ENCODE peak calls at places on chromosomes 11 and 22, in ten cellular contexts. P, C, G, U, E, B, T, Z, Q and D are unnamed samples.

GRCh38 chr11:9719949-9720646 is 56.2 kb downstream of the SWAP70 start:
- DNase-seq in P (no peak), C (no peak), G (no peak), U (no peak), E (no peak), B (no peak), T (no peak), Z (no peak), Q (peak; percentile 37), D (no peak)

GRCh38 chr22:40476341-40476740 is 105.9 kb downstream of the SGSM3 start:
- DNase-seq in P (no peak), C (no peak), G (no peak), U (no peak), E (no peak), B (no peak), T (no peak), Z (no peak), Q (no peak), D (no peak)

GRCh38 chr11:15113381-15113780 is 1.3 kb upstream of the INSC start:
- DNase-seq in P (no peak), C (no peak), G (no peak), U (no peak), E (no peak), B (no peak), T (no peak), Z (no peak), Q (peak; percentile 89), D (no peak)

GRCh38 chr11:76665172-76665571 is 5.4 kb downstream of the LRRC32 start:
- DNase-seq in P (no peak), C (no peak), G (no peak), U (peak; percentile 20), E (no peak), B (no peak), T (no peak), Z (no peak), Q (no peak), D (no peak)

GRCh38 chr11:19646308-19646707 is 66.3 kb upstream of the NAV2 start:
- DNase-seq in P (no peak), C (peak; percentile 46), G (no peak), U (no peak), E (no peak), B (no peak), T (no peak), Z (no peak), Q (no peak), D (no peak)

GRCh38 chr11:101912823-101913284 is 2.0 kb upstream of the CEP126 start:
- DNase-seq in P (no peak), C (peak; percentile 53), G (no peak), U (no peak), E (peak; percentile 8), B (no peak), T (no peak), Z (no peak), Q (no peak), D (no peak)

GRCh38 chr11:126310229-126310991 is 6.5 kb downstream of the DCPS start:
- DNase-seq in P (peak; percentile 77), C (peak; percentile 78), G (no peak), U (peak; percentile 75), E (peak; percentile 85), B (peak; percentile 85), T (peak; percentile 83), Z (peak; percentile 88), Q (peak; percentile 83), D (no peak)

GRCh38 chr11:91421586-91421985 is 803.0 kb upstream of the FAT3 start:
- DNase-seq in P (no peak), C (no peak), G (no peak), U (no peak), E (no peak), B (no peak), T (no peak), Z (no peak), Q (no peak), D (no peak)

GRCh38 chr11:88016392-88017020 is 158.7 kb downstream of the RAB38 start:
- DNase-seq in P (peak; percentile 4), C (peak; percentile 86), G (peak; percentile 61), U (peak; percentile 86), E (peak; percentile 92), B (peak; percentile 64), T (peak; percentile 89), Z (peak; percentile 75), Q (peak; percentile 84), D (peak; percentile 81)

GRCh38 chr11:106012744-106013143 is 9.3 kb downstream of the MSANTD4 start:
- DNase-seq in P (peak; percentile 39), C (peak; percentile 47), G (no peak), U (no peak), E (peak; percentile 14), B (no peak), T (no peak), Z (no peak), Q (no peak), D (no peak)

GRCh38 chr11:126919147-126919823 is 81.3 kb downstream of the KIRREL3 start:
- DNase-seq in P (no peak), C (no peak), G (no peak), U (no peak), E (no peak), B (no peak), T (no peak), Z (no peak), Q (peak; percentile 17), D (no peak)

GRCh38 chr11:2524446-2525165 is 79.8 kb downstream of the KCNQ1 start:
- DNase-seq in P (peak; percentile 35), C (no peak), G (no peak), U (peak; percentile 19), E (no peak), B (peak; percentile 2), T (no peak), Z (no peak), Q (no peak), D (no peak)

GRCh38 chr22:45994516-45995404 is 17.8 kb upstream of the WNT7B start:
- DNase-seq in P (peak; percentile 87), C (peak; percentile 66), G (no peak), U (peak; percentile 85), E (peak; percentile 76), B (peak; percentile 96), T (peak; percentile 82), Z (peak; percentile 77), Q (peak; percentile 56), D (peak; percentile 92)

GRCh38 chr11:47797633-47798032 is 30.5 kb upstream of the FNBP4 start:
- DNase-seq in P (no peak), C (peak; percentile 38), G (no peak), U (no peak), E (no peak), B (no peak), T (no peak), Z (no peak), Q (no peak), D (no peak)

GRCh38 chr22:29623059-29623458 is 19.6 kb downstream of the NF2 start:
- DNase-seq in P (no peak), C (no peak), G (no peak), U (no peak), E (no peak), B (no peak), T (no peak), Z (no peak), Q (no peak), D (no peak)

GRCh38 chr11:118911113-118911879 is 14.4 kb downstream of the BCL9L start:
- DNase-seq in P (no peak), C (peak; percentile 57), G (no peak), U (no peak), E (peak; percentile 88), B (no peak), T (peak; percentile 62), Z (peak; percentile 55), Q (no peak), D (no peak)

GRCh38 chr11:69213315-69213714 is 57.6 kb downstream of the SMIM38 start:
- DNase-seq in P (no peak), C (no peak), G (peak; percentile 10), U (no peak), E (no peak), B (no peak), T (no peak), Z (no peak), Q (peak; percentile 40), D (peak; percentile 28)

GRCh38 chr11:80849253-80849652 is 1408.4 kb upstream of the TENM4 start:
- DNase-seq in P (no peak), C (no peak), G (no peak), U (no peak), E (no peak), B (no peak), T (no peak), Z (no peak), Q (peak; percentile 65), D (no peak)

GRCh38 chr11:134498326-134499139 is 86.5 kb upstream of the B3GAT1 start:
- DNase-seq in P (peak; percentile 69), C (no peak), G (no peak), U (no peak), E (no peak), B (no peak), T (no peak), Z (no peak), Q (no peak), D (no peak)

GRCh38 chr11:70736937-70737640 is 338.8 kb downstream of the CTTN start:
- DNase-seq in P (no peak), C (no peak), G (no peak), U (no peak), E (no peak), B (no peak), T (no peak), Z (no peak), Q (no peak), D (no peak)
- TF ChIP-seq CTCF in P (no peak), C (no peak), G (no peak), U (no peak), E (no peak), B (no peak), T (no peak), Z (no peak), Q (no peak), D (no peak)

DNA sequence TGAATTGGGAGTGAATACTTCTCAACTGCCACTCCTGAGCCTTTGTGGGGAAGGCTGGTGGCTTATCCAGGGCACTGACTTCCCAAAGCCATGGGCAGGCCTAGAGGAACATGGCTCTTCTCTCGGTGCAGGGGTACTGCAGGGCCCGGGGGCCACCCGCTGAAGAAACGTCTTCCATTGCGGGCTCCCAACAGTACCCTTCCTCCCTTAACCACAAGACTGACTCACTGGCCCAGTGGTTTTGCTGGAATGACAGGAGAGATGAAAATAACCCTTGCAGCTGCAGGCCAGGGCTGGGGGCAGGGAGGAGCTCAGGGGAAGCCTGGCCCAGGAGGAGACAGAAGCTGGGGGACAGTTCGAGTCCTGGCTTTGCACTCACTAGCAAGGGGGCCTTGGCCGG is 13.5 kb downstream of the TXN2 start:
- DNase-seq in P (no peak), C (peak; percentile 97), G (peak; percentile 56), U (no peak), E (peak; percentile 39), B (no peak), T (no peak), Z (no peak), Q (no peak), D (no peak)
- TF ChIP-seq CTCF in P (no peak), C (no peak), G (no peak), U (no peak), E (no peak), B (no peak), T (no peak), Z (no peak), Q (no peak), D (no peak)

GRCh38 chr11:82174610-82175009 is 559.1 kb downstream of the FAM181B start:
- DNase-seq in P (no peak), C (no peak), G (no peak), U (no peak), E (no peak), B (no peak), T (peak; percentile 73), Z (peak; percentile 37), Q (no peak), D (no peak)
- TF ChIP-seq CTCF in P (peak; percentile 15), C (peak; percentile 12), G (peak; percentile 40), U (no peak), E (no peak), B (peak; percentile 66), T (peak; percentile 53), Z (peak; percentile 54), Q (peak; percentile 40), D (no peak)

GRCh38 chr22:41535244-41535643 is 9.0 kb downstream of the POLR3H start:
- DNase-seq in P (no peak), C (peak; percentile 27), G (no peak), U (no peak), E (peak; percentile 52), B (no peak), T (peak; percentile 75), Z (peak; percentile 55), Q (no peak), D (no peak)
- TF ChIP-seq CTCF in P (no peak), C (peak; percentile 42), G (peak; percentile 49), U (no peak), E (peak; percentile 33), B (no peak), T (peak; percentile 54), Z (peak; percentile 44), Q (no peak), D (no peak)